ENCODE peak calls at places on chromosomes 1 and 21, in five cellular contexts. X is neuronal stem cell; P is CD8-positive, alpha-beta memory T cell; M is kidney; D is DND-41. H is an unnamed sample.

GRCh38 chr1:101203812-101204540 is 32.8 kb upstream of the S1PR1 start:
- DNase-seq in P (no peak), D (no peak), M (no peak), X (no peak), H (no peak)

GRCh38 chr21:16634522-16634914 is 878.3 kb upstream of the CXADR start:
- DNase-seq in X (no peak), P (no peak), D (no peak), M (no peak), H (no peak)

GRCh38 chr1:213369465-213369864 is 318.4 kb downstream of the RPS6KC1 start:
- DNase-seq in X (no peak), D (no peak), P (no peak), M (no peak), H (no peak)

GRCh38 chr1:55506686-55507577 is 291.8 kb upstream of the USP24 start:
- DNase-seq in D (no peak), P (no peak), X (no peak), M (no peak), H (no peak)

GRCh38 chr1:217770895-217771294 is 139.8 kb downstream of the SPATA17 start:
- DNase-seq in D (no peak), P (no peak), X (no peak), M (no peak), H (no peak)

GRCh38 chr1:17611991-17612390 is 72.5 kb downstream of the ARHGEF10L start:
- DNase-seq in P (no peak), M (no peak), X (no peak), D (no peak), H (no peak)

GRCh38 chr1:210373878-210374599 is 45.3 kb downstream of the HHAT start:
- DNase-seq in D (peak; percentile 60), P (peak; percentile 82), X (peak; percentile 79), M (no peak), H (peak; percentile 29)

GRCh38 chr1:66436378-66437135 is 97.4 kb upstream of the SGIP1 start:
- DNase-seq in X (no peak), P (peak; percentile 50), D (no peak), M (no peak), H (peak; percentile 82)

GRCh38 chr1:241639040-241639652 is 1.0 kb downstream of the CHML start:
- DNase-seq in X (peak; percentile 23), P (no peak), M (no peak), D (no peak), H (no peak)

GRCh38 chr1:38117444-38117887 is 70.9 kb upstream of the POU3F1 start:
- DNase-seq in X (no peak), D (no peak), P (no peak), M (no peak), H (no peak)

GRCh38 chr1:21937372-21938121 is 437 bp upstream of the HSPG2 start:
- DNase-seq in D (no peak), X (peak; percentile 84), M (peak; percentile 94), P (peak; percentile 75), H (peak; percentile 59)

GRCh38 chr1:76153856-76154212 is 79.3 kb downstream of the ST6GALNAC3 start:
- DNase-seq in M (no peak), P (no peak), D (no peak), X (no peak), H (no peak)

GRCh38 chr1:58620926-58621325 is 43.9 kb upstream of the TACSTD2 start:
- DNase-seq in M (no peak), D (no peak), X (no peak), P (no peak), H (no peak)

GRCh38 chr1:201834621-201835020 is 5.7 kb downstream of the IPO9 start:
- DNase-seq in P (no peak), X (no peak), M (no peak), D (no peak), H (no peak)

GRCh38 chr1:25657121-25657521 is 40.5 kb downstream of the MAN1C1 start:
- DNase-seq in X (no peak), D (no peak), P (no peak), M (no peak), H (no peak)

GRCh38 chr21:44708213-44708865 is 3.0 kb downstream of the TSPEAR start:
- DNase-seq in P (peak; percentile 39), M (peak; percentile 61), D (no peak), X (no peak), H (no peak)

GRCh38 chr1:216710598-216711333 is 12.5 kb downstream of the ESRRG start:
- DNase-seq in D (no peak), M (no peak), X (no peak), P (no peak), H (no peak)

GRCh38 chr1:210001751-210002150 is 63.7 kb downstream of the SYT14 start:
- DNase-seq in P (no peak), X (no peak), D (no peak), M (no peak), H (no peak)

GRCh38 chr1:29708818-29709710 is 472.7 kb downstream of the PTPRU start:
- DNase-seq in P (no peak), X (no peak), M (no peak), D (no peak), H (no peak)

GRCh38 chr1:41844781-41845180 is 73.9 kb downstream of the HIVEP3 start:
- DNase-seq in P (no peak), X (no peak), M (no peak), D (no peak), H (no peak)

GRCh38 chr1:164733070-164733469 is 174.1 kb downstream of the PBX1 start:
- DNase-seq in X (no peak), P (no peak), D (no peak), M (no peak), H (no peak)

GRCh38 chr1:225695578-225696332 is 42.8 kb upstream of the ENAH start:
- DNase-seq in D (no peak), M (no peak), X (no peak), P (no peak), H (no peak)

GRCh38 chr1:166489670-166490436 is 323.1 kb upstream of the FAM78B start:
- DNase-seq in P (peak; percentile 60), D (peak; percentile 68), M (peak; percentile 60), X (no peak), H (peak; percentile 81)

GRCh38 chr1:3894626-3895278 is 5.3 kb downstream of the C1orf174 start:
- DNase-seq in P (no peak), X (no peak), M (peak; percentile 56), D (no peak), H (no peak)

GRCh38 chr1:71438626-71439025 is 357.8 kb upstream of the ZRANB2 start:
- DNase-seq in M (no peak), X (no peak), D (no peak), P (no peak), H (no peak)

GRCh38 chr1:40256401-40257084 is 1.5 kb upstream of the ZMPSTE24 start:
- DNase-seq in D (no peak), P (no peak), X (no peak), M (no peak), H (no peak)

GRCh38 chr1:201447911-201448871 is 20.8 kb downstream of the PHLDA3 start:
- DNase-seq in P (peak; percentile 64), X (peak; percentile 69), M (peak; percentile 85), D (peak; percentile 74), H (peak; percentile 11)

GRCh38 chr1:220999872-221000863 is 120.9 kb downstream of the HLX start:
- DNase-seq in M (no peak), D (no peak), P (no peak), X (no peak), H (no peak)

DNA sequence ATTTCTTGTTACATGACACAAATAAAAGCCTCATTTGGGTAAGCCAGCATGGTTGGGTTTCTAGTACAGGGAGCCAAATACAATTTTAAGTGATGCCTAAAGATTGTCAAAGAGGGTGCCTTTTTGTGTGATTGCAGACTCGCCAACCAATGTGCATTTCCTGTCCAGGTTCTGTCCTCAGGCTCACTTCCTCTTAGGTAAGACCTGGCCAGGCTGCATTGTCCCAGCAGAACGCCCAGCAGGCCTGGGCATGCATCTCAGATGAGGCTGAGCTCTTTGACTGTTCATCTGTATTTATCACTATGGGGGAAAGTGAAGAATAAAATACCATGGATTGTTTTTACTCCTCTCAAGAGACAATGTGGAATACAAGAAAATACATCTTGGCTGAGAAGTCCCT is 49.7 kb downstream of the KCNC4 start:
- DNase-seq in X (no peak), P (no peak), M (no peak), D (no peak), H (no peak)
- H3K4me3 ChIP-seq in X (no peak overlapping the region), P (no peak overlapping the region), M (no peak overlapping the region), D (no peak overlapping the region), H (no peak overlapping the region)

DNA sequence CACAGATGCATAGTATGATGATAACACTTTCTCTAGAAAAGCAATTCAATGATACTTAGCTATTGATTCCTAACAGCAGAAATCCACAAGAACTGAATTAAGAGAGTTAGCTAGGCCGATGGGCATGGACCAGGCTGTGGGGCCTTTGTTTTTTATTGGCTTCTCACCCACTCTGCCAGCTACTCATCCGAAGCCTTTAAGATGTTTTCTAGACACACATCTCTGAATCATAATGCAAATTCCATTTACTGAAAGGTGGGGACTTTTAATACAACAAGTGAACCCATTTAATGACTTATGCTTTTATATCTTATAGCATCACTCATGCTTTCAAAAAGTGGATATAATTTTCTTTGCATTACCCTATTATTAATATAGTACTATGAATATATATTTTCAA is 170.2 kb downstream of the RUNX1 start:
- DNase-seq in P (no peak), D (no peak), X (no peak), M (no peak), H (no peak)
- H3K4me1 ChIP-seq in P (peaks cover 30% of the 10 kb centered on the region), D (peaks cover 56% of the 10 kb centered on the region), X (no peaks in the 10 kb centered on the region), M (no peaks in the 10 kb centered on the region), H (peaks cover 25% of the 10 kb centered on the region)

DNA sequence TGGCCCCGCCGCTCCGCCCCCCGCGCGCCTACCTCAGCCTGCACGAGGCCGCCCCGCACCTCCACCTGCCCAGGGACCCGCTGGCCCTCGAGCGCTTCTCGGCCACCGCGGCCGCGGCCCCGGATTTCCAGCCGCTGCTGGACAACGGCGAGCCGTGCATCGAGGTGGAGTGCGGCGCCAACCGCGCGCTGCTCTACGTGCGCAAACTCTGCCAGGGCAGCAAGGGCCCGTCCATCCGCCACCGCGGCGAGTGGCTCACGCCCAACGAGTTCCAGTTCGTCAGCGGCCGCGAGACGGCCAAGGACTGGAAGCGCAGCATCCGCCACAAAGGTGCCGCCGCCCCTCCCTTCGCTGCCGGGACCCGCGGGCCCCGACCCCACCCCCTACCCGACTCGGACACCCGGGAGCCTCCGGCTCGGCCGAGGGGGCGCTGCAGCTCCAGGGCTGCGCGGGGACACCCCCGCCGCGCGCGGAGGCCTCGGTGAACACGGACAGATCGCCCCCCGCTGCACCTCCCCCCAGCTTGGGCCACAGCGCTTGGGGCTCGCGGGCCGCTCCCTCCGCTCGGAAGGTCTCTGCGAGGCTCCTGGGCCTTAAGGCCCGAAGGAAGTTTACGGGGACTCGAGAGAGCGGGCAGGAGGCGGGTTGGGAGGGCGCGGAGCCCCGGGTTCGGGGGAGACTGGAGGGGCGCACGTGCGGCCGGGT is 1.0 kb downstream of the SAMD11 start:
- DNase-seq in P (no peak), X (no peak), M (no peak), D (no peak), H (peak; percentile 15)
- H3K4me3 ChIP-seq in P (no peak overlapping the region), X (peak overlapping the region; percentile 75), M (peak overlapping the region; percentile 44), D (no peak overlapping the region), H (no peak overlapping the region)

DNA sequence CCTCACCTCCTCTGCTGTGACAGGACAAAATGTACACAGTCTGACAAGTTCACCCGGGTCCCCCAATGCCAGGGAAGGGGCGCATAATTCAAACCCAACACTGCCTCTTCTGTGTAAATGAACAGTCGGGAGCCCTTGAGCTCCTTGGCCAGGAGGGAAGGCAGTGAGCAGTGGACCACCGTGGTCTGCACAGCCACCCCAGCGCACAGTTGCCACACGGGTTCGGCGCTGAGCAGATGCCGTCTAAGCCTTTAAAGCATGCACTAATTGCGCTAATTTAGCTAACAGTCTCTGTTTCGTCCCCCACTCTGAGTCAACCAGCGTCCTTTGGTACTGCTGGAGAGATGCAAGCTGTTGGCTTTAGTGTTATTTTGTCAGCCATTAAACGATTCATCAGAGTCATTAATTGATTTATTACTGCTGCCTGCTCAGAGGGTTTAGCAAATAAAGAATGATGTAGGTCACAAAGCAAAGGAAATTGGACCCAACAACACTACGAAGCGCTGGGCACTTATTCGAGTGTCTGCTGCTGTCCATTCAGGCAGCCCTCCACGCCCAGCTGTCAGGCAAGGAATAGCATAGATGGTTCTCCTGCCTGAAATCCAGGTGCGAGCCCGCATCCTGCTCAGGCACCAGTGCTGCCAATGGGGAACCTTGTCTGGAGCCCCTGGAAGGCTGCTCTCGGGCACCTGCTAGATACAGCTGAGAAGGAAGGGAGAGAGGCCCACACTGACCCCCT is 91.5 kb downstream of the MRPL37 start:
- DNase-seq in D (no peak), M (no peak), X (no peak), P (no peak), H (no peak)
- H3K4me1 ChIP-seq in D (peaks cover 36% of the 10 kb centered on the region), M (peaks cover 35% of the 10 kb centered on the region), X (peaks cover 19% of the 10 kb centered on the region), P (peaks cover 93% of the 10 kb centered on the region), H (peaks cover 30% of the 10 kb centered on the region)